ENCODE peak calls at places on chromosome 18, in five cellular contexts. U is natural killer cell treated with Interleukin-12 subunit alpha and Interleukin-12 subunit beta and Interleukin-15 and Interleukin-18, amount 100 ng/mL, for 72 hours; S is endodermal cell; P is stimulated activated CD4-positive, alpha-beta T cell treated with anti-CD3 and anti-CD28 coated beads, TNF-alpha, amount 100 ng/mL, for 4 hours; O is HuH-7.5. E is an unnamed sample.

GRCh38 chr18:75586576-75586975 is 159.1 kb upstream of the SMIM21 start:
- DNase-seq in P (no peak), S (no peak), O (no peak), U (no peak), E (no peak)

GRCh38 chr18:13610517-13610916 is 115.8 kb downstream of the FAM210A start:
- DNase-seq in P (no peak), U (no peak), S (peak; percentile 47), O (no peak), E (no peak)

GRCh38 chr18:55501594-55502345 is 86.2 kb downstream of the TCF4 start:
- DNase-seq in O (no peak), U (no peak), S (peak; percentile 54), P (no peak), E (no peak)

GRCh38 chr18:76953186-76953982 is 131.0 kb downstream of the ZNF236 start:
- DNase-seq in U (peak; percentile 56), S (no peak), P (no peak), O (no peak), E (peak; percentile 63)

GRCh38 chr18:10519999-10520935 is 5.6 kb upstream of the NAPG start:
- DNase-seq in U (no peak), O (peak; percentile 78), P (peak; percentile 14), S (peak; percentile 92), E (peak; percentile 88)

GRCh38 chr18:49001587-49001986 is 50.8 kb upstream of the SMAD7 start:
- DNase-seq in S (no peak), P (no peak), U (no peak), O (no peak), E (no peak)

GRCh38 chr18:70288171-70288850 is 534 bp upstream of the SOCS6 start:
- DNase-seq in U (peak; percentile 68), S (peak; percentile 79), P (no peak), O (no peak), E (peak; percentile 40)

GRCh38 chr18:7146067-7146466 is 28.5 kb upstream of the LAMA1 start:
- DNase-seq in P (no peak), S (no peak), O (no peak), U (no peak), E (no peak)

GRCh38 chr18:9763876-9764605 is 55.9 kb downstream of the RAB31 start:
- DNase-seq in U (no peak), P (no peak), O (no peak), S (peak; percentile 8), E (no peak)

GRCh38 chr18:32920796-32921787 is 148.3 kb upstream of the KLHL14 start:
- DNase-seq in S (no peak), O (no peak), U (no peak), P (no peak), E (no peak)

GRCh38 chr18:23127145-23127544 is 8.1 kb upstream of the CABLES1 start:
- DNase-seq in P (no peak), O (no peak), S (no peak), U (no peak), E (no peak)

GRCh38 chr18:73043231-73044000 is 175.6 kb upstream of the NETO1 start:
- DNase-seq in U (no peak), P (no peak), S (no peak), O (no peak), E (no peak)

GRCh38 chr18:61727241-61727640 is 165.6 kb downstream of the RNF152 start:
- DNase-seq in P (no peak), U (no peak), O (no peak), S (no peak), E (no peak)

GRCh38 chr18:45874501-45875184 is 49.2 kb downstream of the SIGLEC15 start:
- DNase-seq in U (peak; percentile 90), P (peak; percentile 21), S (no peak), O (no peak), E (no peak)

GRCh38 chr18:57373017-57373416 is 20.7 kb downstream of the ST8SIA3 start:
- DNase-seq in U (no peak), P (no peak), S (no peak), O (no peak), E (no peak)

GRCh38 chr18:75455249-75456183 is 28.0 kb upstream of the SMIM21 start:
- DNase-seq in O (no peak), U (no peak), P (no peak), S (peak; percentile 82), E (no peak)

GRCh38 chr18:7084080-7084765 is 33.4 kb downstream of the LAMA1 start:
- DNase-seq in S (no peak), U (no peak), P (no peak), O (no peak), E (no peak)

GRCh38 chr18:41666251-41666650 is 288.8 kb upstream of the PIK3C3 start:
- DNase-seq in U (no peak), S (no peak), P (no peak), O (no peak), E (no peak)

GRCh38 chr18:55780591-55781071 is 192.6 kb upstream of the TCF4 start:
- DNase-seq in U (no peak), P (no peak), O (no peak), S (no peak), E (no peak)

GRCh38 chr18:22043837-22044236 is 125.6 kb upstream of the GATA6 start:
- DNase-seq in O (no peak), S (peak; percentile 52), P (no peak), U (no peak), E (no peak)

GRCh38 chr18:72720116-72720515 is 147.7 kb downstream of the NETO1 start:
- DNase-seq in U (no peak), P (no peak), O (no peak), S (no peak), E (no peak)

GRCh38 chr18:67417864-67418523 is 98.5 kb downstream of the DSEL start:
- DNase-seq in P (no peak), O (peak; percentile 7), S (no peak), U (no peak), E (peak; percentile 7)

GRCh38 chr18:48605408-48605845 is 66.6 kb downstream of the CTIF start:
- DNase-seq in O (peak; percentile 44), P (no peak), U (no peak), S (peak; percentile 95), E (no peak)

GRCh38 chr18:45253973-45254372 is 361.3 kb upstream of the SLC14A2 start:
- DNase-seq in S (no peak), U (no peak), P (no peak), O (no peak), E (no peak)

GRCh38 chr18:23857756-23858155 is 156.8 kb upstream of the TTC39C start:
- DNase-seq in O (peak; percentile 49), P (no peak), U (no peak), S (no peak), E (no peak)

GRCh38 chr18:23178661-23179081 is 43.4 kb downstream of the CABLES1 start:
- DNase-seq in U (no peak), P (no peak), O (no peak), S (no peak), E (no peak)

GRCh38 chr18:26911840-26912239 is 46.3 kb upstream of the AQP4 start:
- DNase-seq in P (no peak), O (no peak), S (no peak), U (no peak), E (no peak)

GRCh38 chr18:45398448-45398847 is 216.8 kb upstream of the SLC14A2 start:
- DNase-seq in P (no peak), O (no peak), U (no peak), S (no peak), E (no peak)

GRCh38 chr18:80132196-80132812 is 23.2 kb downstream of the ADNP2 start:
- DNase-seq in S (no peak), P (no peak), O (no peak), U (no peak), E (no peak)

GRCh38 chr18:2932247-2933181 is 80.4 kb downstream of the LPIN2 start:
- DNase-seq in S (peak; percentile 72), U (no peak), P (no peak), O (no peak), E (no peak)

GRCh38 chr18:51190000-51190399 is 7.5 kb downstream of the MEX3C start:
- DNase-seq in P (no peak), U (no peak), O (no peak), S (no peak), E (no peak)

GRCh38 chr18:63924551-63924950 is 16.8 kb downstream of the SERPINB10 start:
- DNase-seq in S (no peak), U (no peak), P (no peak), O (no peak), E (no peak)

GRCh38 chr18:35971661-35972196 is 750 bp upstream of the RMP24 start:
- DNase-seq in U (no peak), O (no peak), P (no peak), S (no peak), E (no peak)

GRCh38 chr18:35155403-35156117 is 85.3 kb upstream of the ZNF397 start:
- DNase-seq in O (no peak), S (peak; percentile 58), U (no peak), P (no peak), E (no peak)

GRCh38 chr18:76621782-76622495 is 126.9 kb upstream of the ZNF516 start:
- DNase-seq in O (no peak), P (no peak), S (no peak), U (no peak), E (no peak)

GRCh38 chr18:72160504-72161445 is 383.4 kb downstream of the CBLN2 start:
- DNase-seq in P (no peak), U (no peak), O (no peak), S (no peak), E (no peak)